ENCODE peak calls at places on chromosomes 3 and 15, in five cellular contexts. F is A549, S is left ventricle myocardium inferior, A is heart left ventricle, U is cardiac muscle cell. E is an unnamed sample.

GRCh38 chr3:186327912-186328487 is 34.0 kb downstream of the DGKG start:
- DNase-seq in F (no peak), S (no peak), A (no peak), U (no peak), E (no peak)

GRCh38 chr3:7487763-7488162 is 626.8 kb downstream of the GRM7 start:
- DNase-seq in F (no peak), S (no peak), A (no peak), U (no peak), E (no peak)

GRCh38 chr15:61173899-61174689 is 55.0 kb downstream of the RORA start:
- DNase-seq in F (no peak), S (no peak), A (no peak), U (no peak), E (no peak)

GRCh38 chr3:52222319-52223221 is 2.9 kb downstream of the TLR9 start:
- DNase-seq in F (no peak), S (no peak), A (no peak), U (no peak), E (no peak)

GRCh38 chr3:126263971-126264370 is 83.6 kb upstream of the ALDH1L1 start:
- DNase-seq in F (no peak), S (no peak), A (no peak), U (no peak), E (no peak)

GRCh38 chr3:149553781-149554451 is 79.4 kb downstream of the TM4SF4 start:
- DNase-seq in F (no peak), S (peak), A (peak), U (peak), E (no peak)

GRCh38 chr3:58049143-58049785 is 41.0 kb downstream of the FLNB start:
- DNase-seq in F (peak), S (peak), A (peak), U (peak), E (peak)

GRCh38 chr15:47741907-47742306 is 24.6 kb downstream of the SEMA6D start:
- DNase-seq in F (no peak), S (no peak), A (no peak), U (no peak), E (no peak)

GRCh38 chr3:59535791-59536221 is 486.0 kb upstream of the CFAP20DC start:
- DNase-seq in F (no peak), S (no peak), A (no peak), U (no peak), E (no peak)

GRCh38 chr3:87462228-87462627 is 185.8 kb upstream of the POU1F1 start:
- DNase-seq in F (no peak), S (no peak), A (no peak), U (no peak), E (no peak)

GRCh38 chr3:81425198-81425868 is 336.1 kb downstream of the GBE1 start:
- DNase-seq in F (no peak), S (no peak), A (no peak), U (no peak), E (peak)

GRCh38 chr3:45035441-45036301 is 9.6 kb downstream of the CLEC3B start:
- DNase-seq in F (no peak), S (no peak), A (peak), U (peak), E (no peak)

GRCh38 chr3:158841387-158841786 is 39.5 kb downstream of the MFSD1 start:
- DNase-seq in F (no peak), S (no peak), A (no peak), U (no peak), E (no peak)

GRCh38 chr3:112043621-112044201 is 9.2 kb downstream of the TMPRSS7 start:
- DNase-seq in F (peak), S (no peak), A (peak), U (peak), E (peak)

GRCh38 chr15:97567411-97567810 is 393.1 kb upstream of the ARRDC4 start:
- DNase-seq in F (no peak), S (no peak), A (no peak), U (no peak), E (no peak)

GRCh38 chr3:46410669-46411068 is 3.6 kb downstream of the CCRL2 start:
- DNase-seq in F (no peak), S (no peak), A (no peak), U (no peak), E (no peak)

GRCh38 chr3:123752228-123752627 is 131.9 kb downstream of the MYLK start:
- DNase-seq in F (no peak), S (no peak), A (no peak), U (no peak), E (no peak)

GRCh38 chr3:169404491-169404890 is 259.0 kb downstream of the MECOM start:
- DNase-seq in F (no peak), S (no peak), A (no peak), U (peak), E (no peak)

GRCh38 chr15:51121631-51122225 is 27.0 kb upstream of the TNFAIP8L3 start:
- DNase-seq in F (no peak), S (no peak), A (no peak), U (no peak), E (no peak)

GRCh38 chr3:49158108-49158709 is 7.9 kb downstream of the CCDC71 start:
- DNase-seq in F (no peak), S (no peak), A (no peak), U (peak), E (no peak)

GRCh38 chr15:99476413-99477222 is 89.2 kb upstream of the MEF2A start:
- DNase-seq in F (peak), S (peak), A (peak), U (no peak), E (peak)

GRCh38 chr3:111903067-111903511 is 44.0 kb downstream of the PHLDB2 start:
- DNase-seq in F (peak), S (no peak), A (no peak), U (no peak), E (peak)

GRCh38 chr3:158102660-158103085 is 3.5 kb downstream of the SHOX2 start:
- DNase-seq in F (no peak), S (no peak), A (no peak), U (no peak), E (no peak)

GRCh38 chr3:53818221-53819162 is 27.7 kb downstream of the CHDH start:
- DNase-seq in F (no peak), S (no peak), A (no peak), U (no peak), E (no peak)

GRCh38 chr15:23532019-23532418 is 33.5 kb upstream of the MKRN3 start:
- DNase-seq in F (no peak), S (no peak), A (no peak), U (no peak), E (no peak)

GRCh38 chr3:178536271-178537079 is at the start of gene KCNMB2:
- DNase-seq in F (no peak), S (no peak), A (no peak), U (peak), E (no peak)

GRCh38 chr3:53713626-53714025 is 132.6 kb downstream of the CHDH start:
- DNase-seq in F (no peak), S (no peak), A (no peak), U (no peak), E (no peak)

GRCh38 chr15:70532536-70533186 is 230.7 kb downstream of the UACA start:
- DNase-seq in F (no peak), S (no peak), A (no peak), U (no peak), E (no peak)

GRCh38 chr3:76138921-76139320 is 353.6 kb upstream of the ZNF717 start:
- DNase-seq in F (no peak), S (no peak), A (no peak), U (no peak), E (no peak)

GRCh38 chr15:67303490-67304363 is 49.1 kb downstream of the IQCH start:
- DNase-seq in F (peak), S (no peak), A (no peak), U (peak), E (peak)

GRCh38 chr3:134060561-134061385 is 31.0 kb upstream of the SLCO2A1 start:
- DNase-seq in F (no peak), S (no peak), A (no peak), U (no peak), E (no peak)

GRCh38 chr3:46926871-46927717 is 49.5 kb downstream of the CCDC12 start:
- DNase-seq in F (no peak), S (no peak), A (no peak), U (no peak), E (no peak)

GRCh38 chr3:124883766-124884473 is 3.2 kb downstream of the ITGB5 start:
- DNase-seq in F (no peak), S (no peak), A (no peak), U (no peak), E (no peak)
- H3K27ac ChIP-seq in F (peak), S (peak), A (no peak), U (no peak), E (peak)

DNA sequence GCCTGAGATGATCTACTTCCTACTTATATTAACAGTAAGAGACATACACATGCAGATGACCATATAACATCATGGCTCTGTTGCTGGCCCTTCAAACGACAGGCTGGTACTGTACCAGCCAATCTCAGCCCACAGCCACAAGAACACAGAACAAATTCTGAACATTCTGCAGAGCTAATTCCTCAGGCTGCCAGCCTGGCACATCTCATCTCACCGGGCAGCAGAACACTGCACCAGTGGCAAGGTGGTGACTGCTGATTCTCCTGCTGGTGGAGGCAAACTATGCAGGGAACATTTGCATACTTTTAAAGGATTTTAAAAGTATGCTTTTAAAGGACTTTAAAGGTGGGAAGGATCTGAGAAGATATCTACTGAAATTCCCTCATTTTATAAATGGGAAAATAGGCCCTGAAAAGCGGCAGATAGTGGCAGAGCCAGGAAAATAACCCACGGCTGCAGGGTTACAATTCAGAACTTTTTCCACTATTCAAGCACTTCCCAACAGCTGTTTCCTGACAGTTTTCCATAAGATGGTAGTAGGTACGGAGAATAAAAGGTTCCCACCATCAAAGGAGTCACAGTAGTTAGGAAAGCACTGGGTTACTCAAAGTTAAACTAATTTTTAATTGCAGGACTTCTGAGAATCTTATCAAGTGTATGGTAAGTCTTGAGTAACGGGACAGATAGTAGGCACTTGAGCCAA is 37.3 kb downstream of the SUMF1 start:
- DNase-seq in F (no peak), S (no peak), A (no peak), U (no peak), E (no peak)
- TF ChIP-seq CTCF in F (no peak), S (peak), A (no peak), U (no peak), E (no peak)

GRCh38 chr3:193815246-193816027 is 222.4 kb downstream of the OPA1 start:
- DNase-seq in F (no peak), S (no peak), A (no peak), U (no peak), E (no peak)

GRCh38 chr3:193812791-193813505 is 219.9 kb downstream of the OPA1 start:
- DNase-seq in F (no peak), S (no peak), A (no peak), U (no peak), E (no peak)

GRCh38 chr3:193814166-193814565 is 221.2 kb downstream of the OPA1 start:
- DNase-seq in F (no peak), S (no peak), A (no peak), U (no peak), E (no peak)

GRCh38 chr3:193812078-193812725 is 219.2 kb downstream of the OPA1 start:
- DNase-seq in F (no peak), S (no peak), A (no peak), U (no peak), E (no peak)

GRCh38 chr3:193813506-193813850 is 220.5 kb downstream of the OPA1 start:
- DNase-seq in F (no peak), S (no peak), A (no peak), U (no peak), E (no peak)
- H3K27ac ChIP-seq in F (no peak), S (no peak), A (no peak), U (no peak), E (no peak)

GRCh38 chr3:30631237-30631961 is 25.0 kb downstream of the TGFBR2 start:
- DNase-seq in F (no peak), S (no peak), A (no peak), U (no peak), E (peak)

GRCh38 chr3:30629736-30630135 is 23.3 kb downstream of the TGFBR2 start:
- DNase-seq in F (no peak), S (no peak), A (no peak), U (no peak), E (no peak)

GRCh38 chr3:30628188-30628930 is 22.0 kb downstream of the TGFBR2 start:
- DNase-seq in F (no peak), S (no peak), A (no peak), U (no peak), E (no peak)

GRCh38 chr3:30630238-30631030 is 24.0 kb downstream of the TGFBR2 start:
- DNase-seq in F (no peak), S (no peak), A (no peak), U (no peak), E (no peak)

DNA sequence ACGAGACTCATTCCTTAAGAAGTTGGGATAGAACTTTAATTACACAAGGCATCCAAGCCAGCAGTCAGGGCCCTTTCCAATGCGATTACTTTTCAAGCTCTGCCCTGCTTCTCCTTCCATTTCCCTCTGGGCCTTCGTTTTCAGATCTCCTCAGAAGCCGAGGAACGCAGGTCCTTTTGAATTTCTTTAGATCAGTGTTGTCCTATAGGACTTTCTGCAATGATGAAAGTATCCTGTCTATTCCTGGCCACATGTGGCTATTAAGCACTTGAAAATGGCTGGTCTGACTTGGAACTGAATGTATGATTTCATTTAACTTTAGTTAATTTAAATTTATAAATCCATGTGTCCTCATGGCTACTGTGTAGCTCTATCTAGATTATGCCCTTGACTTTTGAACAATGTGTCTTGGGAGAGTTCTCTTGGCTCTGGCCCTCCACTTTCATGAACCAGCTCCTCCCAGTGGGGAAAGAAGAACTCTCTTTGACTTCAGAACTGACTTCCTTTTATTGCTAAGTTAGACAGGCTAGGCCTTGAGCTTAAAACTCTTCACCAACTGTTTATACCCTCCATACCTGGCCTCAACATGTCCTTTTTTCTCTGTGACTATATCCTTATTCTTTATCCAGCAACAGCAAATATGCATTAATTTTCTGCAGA is 22.7 kb downstream of the TGFBR2 start:
- DNase-seq in F (no peak), S (no peak), A (no peak), U (peak), E (no peak)
- TF ChIP-seq CTCF in F (no peak), S (peak), A (peak), U (peak), E (no peak)

GRCh38 chr15:89774492-89774891 is 1.6 kb upstream of the MESP2 start:
- DNase-seq in F (no peak), S (no peak), A (no peak), U (no peak), E (peak)

GRCh38 chr15:89770041-89770440 is 6.1 kb upstream of the MESP2 start:
- DNase-seq in F (no peak), S (no peak), A (no peak), U (no peak), E (no peak)

GRCh38 chr15:89775815-89776214 is 317 bp upstream of the MESP2 start:
- DNase-seq in F (no peak), S (no peak), A (no peak), U (no peak), E (no peak)

GRCh38 chr15:89776274-89777072 is at the start of gene MESP2:
- DNase-seq in F (peak), S (peak), A (peak), U (peak), E (peak)

DNA sequence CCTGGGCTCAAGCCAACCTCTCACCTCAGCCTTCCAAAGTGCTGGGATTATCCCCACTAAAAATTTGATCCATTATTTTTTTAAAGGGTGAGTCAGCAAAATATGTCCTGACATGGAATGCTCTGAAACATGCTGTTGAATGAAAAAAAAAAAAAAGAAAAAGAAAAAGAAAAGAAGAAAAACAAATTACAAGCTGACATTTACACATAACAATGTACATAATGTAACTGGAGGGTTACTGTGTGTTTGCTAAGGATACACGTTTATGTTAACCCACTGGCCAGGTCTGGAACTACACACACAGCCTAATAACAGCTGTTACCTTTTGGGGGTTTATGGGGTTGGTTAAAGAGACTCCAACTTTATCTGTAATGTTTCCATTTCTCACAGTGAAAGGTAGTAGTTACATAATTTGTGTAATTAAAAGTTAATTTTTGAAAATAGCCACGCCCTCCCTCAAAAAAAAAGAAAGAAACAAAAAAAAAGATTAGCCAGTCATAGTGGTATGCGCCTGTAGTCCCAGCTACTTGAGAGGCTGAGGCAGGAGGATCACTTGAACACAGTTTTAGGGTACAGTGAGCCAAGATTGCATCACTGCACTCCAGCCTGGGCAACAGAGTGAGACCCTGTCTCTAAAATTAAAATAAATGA is 3.1 kb upstream of the MESP2 start:
- DNase-seq in F (peak), S (no peak), A (no peak), U (no peak), E (no peak)
- H3K27ac ChIP-seq in F (peak), S (no peak), A (no peak), U (no peak), E (peak)

GRCh38 chr15:59867436-59867835 is 136.7 kb upstream of the FOXB1 start:
- DNase-seq in F (no peak), S (no peak), A (no peak), U (no peak), E (no peak)
- TF ChIP-seq CTCF in F (no peak), S (no peak), A (no peak), U (no peak), E (no peak)

GRCh38 chr3:154307363-154307762 is 16.9 kb downstream of the DHX36 start:
- DNase-seq in F (no peak), S (no peak), A (no peak), U (no peak), E (no peak)

GRCh38 chr3:154304116-154304786 is 20.0 kb downstream of the DHX36 start:
- DNase-seq in F (no peak), S (no peak), A (no peak), U (no peak), E (no peak)

GRCh38 chr3:154310840-154311239 is 13.4 kb downstream of the DHX36 start:
- DNase-seq in F (no peak), S (no peak), A (no peak), U (no peak), E (no peak)

GRCh38 chr3:154301556-154301955 is 22.7 kb downstream of the DHX36 start:
- DNase-seq in F (no peak), S (no peak), A (no peak), U (no peak), E (no peak)

DNA sequence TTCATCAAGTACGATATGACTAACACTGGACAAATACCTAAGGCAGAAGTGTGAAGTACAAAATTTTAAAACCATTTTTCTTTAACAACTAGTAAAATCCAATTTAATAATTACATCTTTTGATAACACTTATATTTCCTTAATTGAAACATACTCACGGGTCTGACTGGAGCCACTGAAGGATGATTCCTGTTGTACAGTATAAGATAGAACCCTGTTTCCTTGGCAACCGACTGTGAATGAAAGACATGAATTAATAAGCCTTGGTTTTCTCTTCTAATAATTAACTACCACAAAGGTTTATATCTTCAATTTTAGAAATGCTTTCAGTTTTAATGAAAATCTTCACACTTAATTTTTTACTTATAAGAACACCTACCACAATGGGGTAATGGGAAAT is 19.4 kb downstream of the DHX36 start:
- DNase-seq in F (no peak), S (no peak), A (no peak), U (no peak), E (no peak)
- H3K27ac ChIP-seq in F (no peak), S (no peak), A (no peak), U (no peak), E (no peak)

GRCh38 chr3:25661694-25662455 is 2.8 kb downstream of the TOP2B start:
- DNase-seq in F (no peak), S (no peak), A (no peak), U (peak), E (no peak)
- TF ChIP-seq CTCF in F (peak), S (no peak), A (no peak), U (no peak), E (no peak)

E was measured in RWPE1.